ENCODE peak calls at places on chromosomes 6 and 20, in eight cellular contexts. K is endodermal cell; B is HFFc6; S is mucosa of descending colon; T is GOT3; V is A172; N is cerebellum; M is activated CD8-positive, alpha-beta memory T cell treated with anti-CD3 and anti-CD28 coated beads for 48 hours. P is an unnamed sample.

GRCh38 chr6:25570608-25571007 is 81.4 kb upstream of the SCGN start:
- DNase-seq in K (no peak), B (no peak), S (no peak), T (no peak), V (no peak), N (no peak), M (no peak), P (no peak)

GRCh38 chr6:116278853-116279231 is 888 bp downstream of the TSPYL1 start:
- DNase-seq in K (no peak), B (no peak), S (no peak), T (no peak), V (peak), N (no peak), M (no peak), P (peak)

GRCh38 chr6:7461416-7461815 is 71.8 kb downstream of the RIOK1 start:
- DNase-seq in K (no peak), B (peak), S (no peak), T (no peak), V (no peak), N (no peak), M (no peak), P (no peak)

GRCh38 chr6:30615958-30616810 is 859 bp downstream of the PPP1R10 start:
- DNase-seq in K (peak), B (peak), S (no peak), T (no peak), V (peak), N (peak), M (no peak), P (no peak)

GRCh38 chr6:65706436-65706835 is 590 bp downstream of the EYS start:
- DNase-seq in K (no peak), B (no peak), S (no peak), T (no peak), V (no peak), N (no peak), M (no peak), P (no peak)

GRCh38 chr20:5504061-5504739 is 187.4 kb upstream of the PROKR2 start:
- DNase-seq in K (peak), B (peak), S (peak), T (no peak), V (no peak), N (peak), M (no peak), P (peak)

GRCh38 chr6:91185072-91185471 is 598.2 kb upstream of the MAP3K7 start:
- DNase-seq in K (no peak), B (no peak), S (no peak), T (no peak), V (no peak), N (no peak), M (no peak), P (no peak)

GRCh38 chr6:143598466-143599080 is 79.2 kb upstream of the PHACTR2 start:
- DNase-seq in K (no peak), B (no peak), S (no peak), T (no peak), V (no peak), N (no peak), M (no peak), P (no peak)

GRCh38 chr6:165426892-165427291 is 117.5 kb upstream of the C6orf118 start:
- DNase-seq in K (no peak), B (no peak), S (no peak), T (no peak), V (no peak), N (no peak), M (no peak), P (no peak)

GRCh38 chr20:51549474-51549873 is 7.0 kb upstream of the NFATC2 start:
- DNase-seq in K (no peak), B (no peak), S (no peak), T (no peak), V (no peak), N (no peak), M (no peak), P (no peak)

GRCh38 chr6:1336246-1336843 is 24.4 kb downstream of the FOXQ1 start:
- DNase-seq in K (peak), B (no peak), S (peak), T (no peak), V (peak), N (peak), M (no peak), P (peak)

GRCh38 chr6:168219167-168219566 is 100.4 kb downstream of the DACT2 start:
- DNase-seq in K (no peak), B (no peak), S (no peak), T (no peak), V (no peak), N (no peak), M (no peak), P (peak)